ENCODE peak calls at places on chromosomes 13 and 19, in eight cellular contexts. One of them, this sample, is unnamed.

GRCh38 chr19:1718382-1719315 is 34.7 kb upstream of the ONECUT3 start:
- DNase-seq in CD8-positive, alpha-beta T cell: no peak
- DNase-seq in coronary artery: no peak
- DNase-seq in fibroblast of lung: no peak
- DNase-seq in CD4-positive, alpha-beta T cell: no peak
- DNase-seq in breast epithelium: no peak
- DNase-seq in kidney: no peak
- DNase-seq in osteoblast: peak
- DNase-seq in this sample: no peak

GRCh38 chr19:53158119-53158656 is 665 bp downstream of the ZNF347 start:
- DNase-seq in CD8-positive, alpha-beta T cell: no peak
- DNase-seq in coronary artery: peak
- DNase-seq in fibroblast of lung: peak
- DNase-seq in CD4-positive, alpha-beta T cell: peak
- DNase-seq in breast epithelium: peak
- DNase-seq in kidney: peak
- DNase-seq in osteoblast: peak
- DNase-seq in this sample: no peak

GRCh38 chr13:51819544-51819943 is 15.6 kb upstream of the DHRS12 start:
- DNase-seq in CD8-positive, alpha-beta T cell: no peak
- DNase-seq in coronary artery: no peak
- DNase-seq in fibroblast of lung: no peak
- DNase-seq in CD4-positive, alpha-beta T cell: no peak
- DNase-seq in breast epithelium: no peak
- DNase-seq in kidney: no peak
- DNase-seq in osteoblast: no peak
- DNase-seq in this sample: no peak

GRCh38 chr13:20402881-20403280 is 122.8 kb downstream of the CRYL1 start:
- DNase-seq in CD8-positive, alpha-beta T cell: no peak
- DNase-seq in coronary artery: peak
- DNase-seq in fibroblast of lung: no peak
- DNase-seq in CD4-positive, alpha-beta T cell: no peak
- DNase-seq in breast epithelium: no peak
- DNase-seq in kidney: no peak
- DNase-seq in osteoblast: no peak
- DNase-seq in this sample: no peak

GRCh38 chr13:71913717-71914116 is 46.7 kb upstream of the DACH1 start:
- DNase-seq in CD8-positive, alpha-beta T cell: no peak
- DNase-seq in coronary artery: no peak
- DNase-seq in fibroblast of lung: no peak
- DNase-seq in CD4-positive, alpha-beta T cell: no peak
- DNase-seq in breast epithelium: no peak
- DNase-seq in kidney: no peak
- DNase-seq in osteoblast: no peak
- DNase-seq in this sample: no peak

GRCh38 chr19:38385057-38385803 is 2.6 kb downstream of the GGN start:
- DNase-seq in CD8-positive, alpha-beta T cell: no peak
- DNase-seq in coronary artery: no peak
- DNase-seq in fibroblast of lung: no peak
- DNase-seq in CD4-positive, alpha-beta T cell: no peak
- DNase-seq in breast epithelium: no peak
- DNase-seq in kidney: no peak
- DNase-seq in osteoblast: peak
- DNase-seq in this sample: no peak

GRCh38 chr13:101474419-101474957 is 22.0 kb downstream of the ITGBL1 start:
- DNase-seq in CD8-positive, alpha-beta T cell: no peak
- DNase-seq in coronary artery: no peak
- DNase-seq in fibroblast of lung: peak
- DNase-seq in CD4-positive, alpha-beta T cell: no peak
- DNase-seq in breast epithelium: no peak
- DNase-seq in kidney: no peak
- DNase-seq in osteoblast: no peak
- DNase-seq in this sample: no peak

GRCh38 chr13:112735791-112736190 is 46.0 kb downstream of the ATP11A start:
- DNase-seq in CD8-positive, alpha-beta T cell: no peak
- DNase-seq in coronary artery: no peak
- DNase-seq in fibroblast of lung: no peak
- DNase-seq in CD4-positive, alpha-beta T cell: no peak
- DNase-seq in breast epithelium: no peak
- DNase-seq in kidney: no peak
- DNase-seq in osteoblast: no peak
- DNase-seq in this sample: no peak

GRCh38 chr13:107866666-107867623 is 348.4 kb downstream of the LIG4 start:
- DNase-seq in CD8-positive, alpha-beta T cell: no peak
- DNase-seq in coronary artery: no peak
- DNase-seq in fibroblast of lung: peak
- DNase-seq in CD4-positive, alpha-beta T cell: no peak
- DNase-seq in breast epithelium: no peak
- DNase-seq in kidney: peak
- DNase-seq in osteoblast: peak
- DNase-seq in this sample: no peak

GRCh38 chr13:74205313-74205690 is 71.1 kb upstream of the KLF12 start:
- DNase-seq in CD8-positive, alpha-beta T cell: no peak
- DNase-seq in coronary artery: no peak
- DNase-seq in fibroblast of lung: no peak
- DNase-seq in CD4-positive, alpha-beta T cell: no peak
- DNase-seq in breast epithelium: no peak
- DNase-seq in kidney: no peak
- DNase-seq in osteoblast: no peak
- DNase-seq in this sample: no peak

GRCh38 chr13:67278230-67278629 is 48.1 kb upstream of the PCDH9 start:
- DNase-seq in CD8-positive, alpha-beta T cell: no peak
- DNase-seq in coronary artery: no peak
- DNase-seq in fibroblast of lung: peak
- DNase-seq in CD4-positive, alpha-beta T cell: no peak
- DNase-seq in breast epithelium: no peak
- DNase-seq in kidney: no peak
- DNase-seq in osteoblast: no peak
- DNase-seq in this sample: no peak

GRCh38 chr13:24074687-24075086 is 85.8 kb upstream of the SPATA13 start:
- DNase-seq in CD8-positive, alpha-beta T cell: no peak
- DNase-seq in coronary artery: no peak
- DNase-seq in fibroblast of lung: no peak
- DNase-seq in CD4-positive, alpha-beta T cell: no peak
- DNase-seq in breast epithelium: no peak
- DNase-seq in kidney: no peak
- DNase-seq in osteoblast: no peak
- DNase-seq in this sample: no peak

GRCh38 chr13:20337894-20338551 is 105.9 kb upstream of the GJB6 start:
- DNase-seq in CD8-positive, alpha-beta T cell: no peak
- DNase-seq in coronary artery: no peak
- DNase-seq in fibroblast of lung: no peak
- DNase-seq in CD4-positive, alpha-beta T cell: no peak
- DNase-seq in breast epithelium: no peak
- DNase-seq in kidney: no peak
- DNase-seq in osteoblast: no peak
- DNase-seq in this sample: no peak

GRCh38 chr19:34778342-34778741 is 5.3 kb upstream of the ZNF599 start:
- DNase-seq in CD8-positive, alpha-beta T cell: no peak
- DNase-seq in coronary artery: no peak
- DNase-seq in fibroblast of lung: no peak
- DNase-seq in CD4-positive, alpha-beta T cell: no peak
- DNase-seq in breast epithelium: no peak
- DNase-seq in kidney: no peak
- DNase-seq in osteoblast: no peak
- DNase-seq in this sample: no peak

GRCh38 chr19:5804516-5805464 is at the start of gene NRTN:
- DNase-seq in CD8-positive, alpha-beta T cell: no peak
- DNase-seq in coronary artery: no peak
- DNase-seq in fibroblast of lung: no peak
- DNase-seq in CD4-positive, alpha-beta T cell: peak
- DNase-seq in breast epithelium: no peak
- DNase-seq in kidney: peak
- DNase-seq in osteoblast: no peak
- DNase-seq in this sample: peak

GRCh38 chr19:39127812-39128510 is 2.4 kb downstream of the PAK4 start:
- DNase-seq in CD8-positive, alpha-beta T cell: no peak
- DNase-seq in coronary artery: no peak
- DNase-seq in fibroblast of lung: no peak
- DNase-seq in CD4-positive, alpha-beta T cell: no peak
- DNase-seq in breast epithelium: peak
- DNase-seq in kidney: no peak
- DNase-seq in osteoblast: peak
- DNase-seq in this sample: no peak

GRCh38 chr13:73681779-73682178 is 452.4 kb downstream of the KLF12 start:
- DNase-seq in CD8-positive, alpha-beta T cell: no peak
- DNase-seq in coronary artery: no peak
- DNase-seq in fibroblast of lung: no peak
- DNase-seq in CD4-positive, alpha-beta T cell: no peak
- DNase-seq in breast epithelium: no peak
- DNase-seq in kidney: no peak
- DNase-seq in osteoblast: no peak
- DNase-seq in this sample: no peak

GRCh38 chr19:6744381-6745288 is 5.2 kb downstream of the TRIP10 start:
- DNase-seq in CD8-positive, alpha-beta T cell: no peak
- DNase-seq in coronary artery: peak
- DNase-seq in fibroblast of lung: peak
- DNase-seq in CD4-positive, alpha-beta T cell: no peak
- DNase-seq in breast epithelium: peak
- DNase-seq in kidney: peak
- DNase-seq in osteoblast: peak
- DNase-seq in this sample: no peak

GRCh38 chr13:74187564-74187963 is 53.4 kb upstream of the KLF12 start:
- DNase-seq in CD8-positive, alpha-beta T cell: no peak
- DNase-seq in coronary artery: no peak
- DNase-seq in fibroblast of lung: peak
- DNase-seq in CD4-positive, alpha-beta T cell: no peak
- DNase-seq in breast epithelium: no peak
- DNase-seq in kidney: no peak
- DNase-seq in osteoblast: peak
- DNase-seq in this sample: no peak

GRCh38 chr19:1373042-1373533 is 10.6 kb upstream of the NDUFS7 start:
- DNase-seq in CD8-positive, alpha-beta T cell: no peak
- DNase-seq in coronary artery: no peak
- DNase-seq in fibroblast of lung: no peak
- DNase-seq in CD4-positive, alpha-beta T cell: no peak
- DNase-seq in breast epithelium: no peak
- DNase-seq in kidney: peak
- DNase-seq in osteoblast: peak
- DNase-seq in this sample: no peak

GRCh38 chr13:113851826-113852535 is 11.9 kb downstream of the GAS6 start:
- DNase-seq in CD8-positive, alpha-beta T cell: no peak
- DNase-seq in coronary artery: peak
- DNase-seq in fibroblast of lung: no peak
- DNase-seq in CD4-positive, alpha-beta T cell: no peak
- DNase-seq in breast epithelium: peak
- DNase-seq in kidney: peak
- DNase-seq in osteoblast: no peak
- DNase-seq in this sample: no peak

GRCh38 chr13:79401259-79402071 is 4.6 kb downstream of the RBM26 start:
- DNase-seq in CD8-positive, alpha-beta T cell: no peak
- DNase-seq in coronary artery: no peak
- DNase-seq in fibroblast of lung: no peak
- DNase-seq in CD4-positive, alpha-beta T cell: no peak
- DNase-seq in breast epithelium: no peak
- DNase-seq in kidney: no peak
- DNase-seq in osteoblast: no peak
- DNase-seq in this sample: no peak
- H3K27ac ChIP-seq in CD8-positive, alpha-beta T cell: peak
- H3K27ac ChIP-seq in coronary artery: no peak
- H3K27ac ChIP-seq in fibroblast of lung: no peak
- H3K27ac ChIP-seq in CD4-positive, alpha-beta T cell: peak
- H3K27ac ChIP-seq in breast epithelium: peak
- H3K27ac ChIP-seq in kidney: no peak
- H3K27ac ChIP-seq in osteoblast: peak
- H3K27ac ChIP-seq in this sample: no peak

DNA sequence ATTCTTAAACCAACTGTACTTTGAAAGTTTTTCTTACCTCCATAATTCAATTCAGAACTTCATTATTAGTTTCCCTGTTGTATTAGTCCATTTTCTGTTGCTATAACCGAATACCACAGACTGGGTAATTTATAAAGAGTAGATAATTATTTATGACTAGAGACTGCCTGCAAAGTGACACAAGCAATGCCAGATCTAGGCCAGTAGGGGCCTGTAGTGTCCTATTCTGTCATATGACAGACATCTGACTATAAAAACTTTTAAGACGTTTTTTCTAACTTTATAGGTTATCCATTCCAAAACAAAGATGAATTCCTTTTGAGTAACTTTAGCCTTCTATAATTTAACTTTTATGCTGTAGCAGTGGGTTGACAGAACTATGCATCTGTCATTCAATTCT is 2783.8 kb downstream of the PCDH9 start:
- DNase-seq in CD8-positive, alpha-beta T cell: no peak
- DNase-seq in coronary artery: no peak
- DNase-seq in fibroblast of lung: no peak
- DNase-seq in CD4-positive, alpha-beta T cell: no peak
- DNase-seq in breast epithelium: no peak
- DNase-seq in kidney: no peak
- DNase-seq in osteoblast: no peak
- DNase-seq in this sample: no peak
- TF ChIP-seq CTCF in CD8-positive, alpha-beta T cell: no peak
- TF ChIP-seq CTCF in coronary artery: no peak
- TF ChIP-seq CTCF in fibroblast of lung: peak
- TF ChIP-seq CTCF in CD4-positive, alpha-beta T cell: no peak
- TF ChIP-seq CTCF in breast epithelium: no peak
- TF ChIP-seq CTCF in kidney: no peak
- TF ChIP-seq CTCF in osteoblast: peak
- TF ChIP-seq CTCF in this sample: peak

GRCh38 chr19:31883299-31883990 is 462.0 kb upstream of the ZNF507 start:
- DNase-seq in CD8-positive, alpha-beta T cell: no peak
- DNase-seq in coronary artery: no peak
- DNase-seq in fibroblast of lung: no peak
- DNase-seq in CD4-positive, alpha-beta T cell: no peak
- DNase-seq in breast epithelium: no peak
- DNase-seq in kidney: no peak
- DNase-seq in osteoblast: peak
- DNase-seq in this sample: no peak
- H3K27ac ChIP-seq in CD8-positive, alpha-beta T cell: no peak
- H3K27ac ChIP-seq in coronary artery: no peak
- H3K27ac ChIP-seq in fibroblast of lung: no peak
- H3K27ac ChIP-seq in CD4-positive, alpha-beta T cell: no peak
- H3K27ac ChIP-seq in breast epithelium: no peak
- H3K27ac ChIP-seq in kidney: no peak
- H3K27ac ChIP-seq in osteoblast: no peak
- H3K27ac ChIP-seq in this sample: no peak

GRCh38 chr19:40666803-40667438 is 23.5 kb downstream of the NUMBL start:
- DNase-seq in CD8-positive, alpha-beta T cell: no peak
- DNase-seq in coronary artery: no peak
- DNase-seq in fibroblast of lung: no peak
- DNase-seq in CD4-positive, alpha-beta T cell: no peak
- DNase-seq in breast epithelium: no peak
- DNase-seq in kidney: peak
- DNase-seq in osteoblast: peak
- DNase-seq in this sample: no peak

GRCh38 chr19:40663712-40664692 is 26.4 kb downstream of the NUMBL start:
- DNase-seq in CD8-positive, alpha-beta T cell: no peak
- DNase-seq in coronary artery: peak
- DNase-seq in fibroblast of lung: no peak
- DNase-seq in CD4-positive, alpha-beta T cell: no peak
- DNase-seq in breast epithelium: no peak
- DNase-seq in kidney: peak
- DNase-seq in osteoblast: peak
- DNase-seq in this sample: no peak

GRCh38 chr19:40659566-40659965 is 30.9 kb downstream of the NUMBL start:
- DNase-seq in CD8-positive, alpha-beta T cell: no peak
- DNase-seq in coronary artery: no peak
- DNase-seq in fibroblast of lung: no peak
- DNase-seq in CD4-positive, alpha-beta T cell: no peak
- DNase-seq in breast epithelium: no peak
- DNase-seq in kidney: peak
- DNase-seq in osteoblast: peak
- DNase-seq in this sample: no peak

GRCh38 chr19:40661616-40662015 is 28.8 kb downstream of the NUMBL start:
- DNase-seq in CD8-positive, alpha-beta T cell: no peak
- DNase-seq in coronary artery: no peak
- DNase-seq in fibroblast of lung: no peak
- DNase-seq in CD4-positive, alpha-beta T cell: no peak
- DNase-seq in breast epithelium: no peak
- DNase-seq in kidney: peak
- DNase-seq in osteoblast: no peak
- DNase-seq in this sample: no peak

GRCh38 chr19:40662925-40663711 is 27.3 kb downstream of the NUMBL start:
- DNase-seq in CD8-positive, alpha-beta T cell: peak
- DNase-seq in coronary artery: peak
- DNase-seq in fibroblast of lung: peak
- DNase-seq in CD4-positive, alpha-beta T cell: peak
- DNase-seq in breast epithelium: peak
- DNase-seq in kidney: peak
- DNase-seq in osteoblast: peak
- DNase-seq in this sample: peak
- TF ChIP-seq CTCF in CD8-positive, alpha-beta T cell: peak
- TF ChIP-seq CTCF in coronary artery: no peak
- TF ChIP-seq CTCF in fibroblast of lung: no peak
- TF ChIP-seq CTCF in CD4-positive, alpha-beta T cell: peak
- TF ChIP-seq CTCF in breast epithelium: peak
- TF ChIP-seq CTCF in kidney: no peak
- TF ChIP-seq CTCF in osteoblast: peak
- TF ChIP-seq CTCF in this sample: peak

This sample was measured in MM.1S.